ENCODE peak calls at places on chromosome 17, in ten cellular contexts. R is nucleus accumbens; E is adipocyte; S is posterior vena cava; U is Calu3; J is Peyer's patch; P is M059J; Q is retina; C is fibroblast of lung; D is stimulated activated CD8-positive, alpha-beta memory T cell treated with anti-CD3 and anti-CD28 coated beads, Interleukin-15, amount 100 ng/mL, for 4 hours. I is an unnamed sample.

GRCh38 chr17:42329025-42329976 is 41.0 kb downstream of the STAT5A start:
- DNase-seq in U (peak; percentile 35), D (no peak), S (no peak), E (peak; percentile 73), J (no peak), P (peak; percentile 96), C (peak; percentile 91), Q (peak; percentile 46), R (no peak), I (no peak)

GRCh38 chr17:78998311-78999055 is 11.1 kb downstream of the CANT1 start:
- DNase-seq in C (no peak), S (peak; percentile 86), J (no peak), U (peak; percentile 62), R (no peak), D (no peak), E (no peak), Q (no peak), P (no peak), I (peak; percentile 73)

GRCh38 chr17:52505601-52506000 is 347.1 kb upstream of the CA10 start:
- DNase-seq in J (no peak), Q (no peak), E (no peak), P (peak; percentile 10), D (no peak), C (no peak), R (no peak), U (no peak), S (no peak), I (no peak)

GRCh38 chr17:55811536-55811935 is 60.7 kb downstream of the PCTP start:
- DNase-seq in C (no peak), U (no peak), R (no peak), J (no peak), S (no peak), P (no peak), Q (no peak), E (no peak), D (no peak), I (no peak)

GRCh38 chr17:50440172-50440837 is 14.3 kb downstream of the ACSF2 start:
- DNase-seq in J (no peak), D (no peak), P (no peak), E (no peak), U (peak; percentile 61), C (no peak), Q (no peak), S (no peak), R (no peak), I (peak; percentile 71)

GRCh38 chr17:27322026-27322425 is 28.1 kb downstream of the WSB1 start:
- DNase-seq in D (no peak), J (no peak), E (no peak), R (no peak), C (no peak), P (no peak), Q (no peak), S (no peak), U (no peak), I (no peak)

GRCh38 chr17:73267648-73268537 is 6.2 kb upstream of the CPSF4L start:
- DNase-seq in E (no peak), D (no peak), U (peak; percentile 12), Q (no peak), C (no peak), R (peak; percentile 57), S (no peak), J (no peak), P (no peak), I (no peak)

GRCh38 chr17:31499771-31500554 is 108.5 kb downstream of the RAB11FIP4 start:
- DNase-seq in C (peak; percentile 73), P (peak; percentile 89), S (no peak), E (peak; percentile 44), Q (no peak), J (no peak), U (peak; percentile 69), D (no peak), R (peak; percentile 19), I (peak; percentile 89)

I was measured in upper lobe of right lung.